ENCODE peak calls at places on chromosomes 3 and 15, in four cellular contexts. One of them, this sample, is unnamed.

GRCh38 chr3:9690451-9691450 is 12.9 kb upstream of the CPNE9 start:
- DNase-seq in HepG2: no peak
- DNase-seq in GM12878: peak; percentile 28
- DNase-seq in H1: no peak
- DNase-seq in this sample: no peak

GRCh38 chr15:55899537-55899936 is 93.9 kb downstream of the NEDD4 start:
- DNase-seq in HepG2: no peak
- DNase-seq in GM12878: no peak
- DNase-seq in H1: no peak
- DNase-seq in this sample: no peak

GRCh38 chr15:40343512-40343911 is 2.8 kb upstream of the CCDC9B start:
- DNase-seq in HepG2: peak; percentile 52
- DNase-seq in GM12878: no peak
- DNase-seq in H1: no peak
- DNase-seq in this sample: no peak

GRCh38 chr15:64985382-64986033 is 4.2 kb downstream of the SPG21 start:
- DNase-seq in HepG2: peak; percentile 64
- DNase-seq in GM12878: no peak
- DNase-seq in H1: no peak
- DNase-seq in this sample: no peak

GRCh38 chr15:40770147-40770721 is 454 bp downstream of the C15orf62 start:
- DNase-seq in HepG2: no peak
- DNase-seq in GM12878: no peak
- DNase-seq in H1: no peak
- DNase-seq in this sample: no peak

GRCh38 chr3:196357905-196358304 is 19.7 kb upstream of the TM4SF19 start:
- DNase-seq in HepG2: no peak
- DNase-seq in GM12878: no peak
- DNase-seq in H1: no peak
- DNase-seq in this sample: no peak

GRCh38 chr3:132407025-132407424 is 10.3 kb upstream of the DNAJC13 start:
- DNase-seq in HepG2: no peak
- DNase-seq in GM12878: no peak
- DNase-seq in H1: no peak
- DNase-seq in this sample: no peak

GRCh38 chr3:187944391-187945179 is 199.3 kb upstream of the BCL6 start:
- DNase-seq in HepG2: no peak
- DNase-seq in GM12878: no peak
- DNase-seq in H1: no peak
- DNase-seq in this sample: no peak

GRCh38 chr3:55742027-55742710 is 255.1 kb upstream of the WNT5A start:
- DNase-seq in HepG2: no peak
- DNase-seq in GM12878: no peak
- DNase-seq in H1: no peak
- DNase-seq in this sample: no peak

GRCh38 chr3:67854663-67855062 is 200.3 kb upstream of the SUCLG2 start:
- DNase-seq in HepG2: peak; percentile 3
- DNase-seq in GM12878: no peak
- DNase-seq in H1: no peak
- DNase-seq in this sample: no peak

GRCh38 chr3:51538115-51538458 is 432 bp upstream of the RAD54L2 start:
- DNase-seq in HepG2: no peak
- DNase-seq in GM12878: no peak
- DNase-seq in H1: no peak
- DNase-seq in this sample: no peak

GRCh38 chr3:126016616-126017015 is 47.6 kb downstream of the ROPN1B start:
- DNase-seq in HepG2: no peak
- DNase-seq in GM12878: no peak
- DNase-seq in H1: no peak
- DNase-seq in this sample: no peak

GRCh38 chr3:79086514-79086913 is 681.3 kb downstream of the ROBO1 start:
- DNase-seq in HepG2: peak; percentile 53
- DNase-seq in GM12878: no peak
- DNase-seq in H1: peak; percentile 5
- DNase-seq in this sample: peak; percentile 55

GRCh38 chr3:32238816-32239637 is 547 bp downstream of the CMTM8 start:
- DNase-seq in HepG2: no peak
- DNase-seq in GM12878: no peak
- DNase-seq in H1: no peak
- DNase-seq in this sample: no peak

GRCh38 chr3:58608648-58609047 is 31.5 kb upstream of the FAM107A start:
- DNase-seq in HepG2: no peak
- DNase-seq in GM12878: no peak
- DNase-seq in H1: no peak
- DNase-seq in this sample: no peak

GRCh38 chr15:56733131-56734012 is at the start of gene ZNF280D:
- DNase-seq in HepG2: peak; percentile 57
- DNase-seq in GM12878: no peak
- DNase-seq in H1: no peak
- DNase-seq in this sample: no peak

GRCh38 chr15:87619161-87619960 is 637.2 kb downstream of the NTRK3 start:
- DNase-seq in HepG2: no peak
- DNase-seq in GM12878: no peak
- DNase-seq in H1: no peak
- DNase-seq in this sample: no peak

GRCh38 chr3:26763723-26764122 is 141.2 kb downstream of the LRRC3B start:
- DNase-seq in HepG2: no peak
- DNase-seq in GM12878: no peak
- DNase-seq in H1: no peak
- DNase-seq in this sample: no peak

GRCh38 chr3:127038923-127039581 is 56.1 kb downstream of the PLXNA1 start:
- DNase-seq in HepG2: no peak
- DNase-seq in GM12878: no peak
- DNase-seq in H1: no peak
- DNase-seq in this sample: no peak

GRCh38 chr3:155745795-155746550 is 1.1 kb upstream of the PLCH1 start:
- DNase-seq in HepG2: peak; percentile 37
- DNase-seq in GM12878: no peak
- DNase-seq in H1: peak; percentile 49
- DNase-seq in this sample: no peak

GRCh38 chr3:24339266-24339825 is 155.3 kb downstream of the THRB start:
- DNase-seq in HepG2: no peak
- DNase-seq in GM12878: no peak
- DNase-seq in H1: no peak
- DNase-seq in this sample: no peak

DNA sequence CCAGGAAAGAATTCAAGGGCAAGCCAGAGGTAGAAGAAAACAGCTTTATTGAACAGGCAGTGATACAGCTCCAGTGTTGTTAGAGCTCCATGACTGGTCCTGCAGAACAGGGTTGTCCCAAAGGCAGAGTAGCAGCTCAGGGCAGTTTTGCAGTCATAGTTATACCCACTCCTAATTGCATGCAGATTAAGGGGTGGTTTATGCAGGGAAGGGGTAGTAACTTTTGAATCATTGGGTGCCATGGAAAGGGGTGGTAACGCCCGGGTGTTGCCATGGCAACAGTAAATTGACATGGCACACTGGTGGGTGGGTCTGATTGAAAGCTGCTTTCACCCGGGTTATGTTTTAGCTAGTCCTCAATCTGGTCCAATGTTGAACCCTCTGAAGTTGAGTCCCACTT is 9.7 kb upstream of the RAB6B start:
- DNase-seq in HepG2: no peak
- DNase-seq in GM12878: no peak
- DNase-seq in H1: no peak
- DNase-seq in this sample: no peak
- TF ChIP-seq SUZ12 in HepG2: no peak
- TF ChIP-seq SUZ12 in GM12878: no peak
- TF ChIP-seq SUZ12 in H1: no peak
- TF ChIP-seq SUZ12 in this sample: no peak

GRCh38 chr15:45116006-45116481 is 1.9 kb downstream of the DUOXA2 start:
- DNase-seq in HepG2: no peak
- DNase-seq in GM12878: no peak
- DNase-seq in H1: no peak
- DNase-seq in this sample: no peak
- H3K4me3 ChIP-seq in HepG2: no peak overlapping the region
- H3K4me3 ChIP-seq in GM12878: no peak overlapping the region
- H3K4me3 ChIP-seq in H1: no peak overlapping the region
- H3K4me3 ChIP-seq in this sample: no peak overlapping the region

GRCh38 chr15:89820651-89821611 is 6.3 kb upstream of the ANPEP start:
- DNase-seq in HepG2: no peak
- DNase-seq in GM12878: no peak
- DNase-seq in H1: no peak
- DNase-seq in this sample: no peak
- TF ChIP-seq SUZ12 in HepG2: no peak
- TF ChIP-seq SUZ12 in GM12878: no peak
- TF ChIP-seq SUZ12 in H1: no peak
- TF ChIP-seq SUZ12 in this sample: no peak

GRCh38 chr3:71468311-71469130 is 115.0 kb downstream of the FOXP1 start:
- DNase-seq in HepG2: no peak
- DNase-seq in GM12878: no peak
- DNase-seq in H1: peak; percentile 9
- DNase-seq in this sample: no peak

GRCh38 chr3:71464613-71465012 is 118.9 kb downstream of the FOXP1 start:
- DNase-seq in HepG2: no peak
- DNase-seq in GM12878: no peak
- DNase-seq in H1: no peak
- DNase-seq in this sample: no peak

GRCh38 chr3:71469131-71469430 is 114.4 kb downstream of the FOXP1 start:
- DNase-seq in HepG2: no peak
- DNase-seq in GM12878: no peak
- DNase-seq in H1: no peak
- DNase-seq in this sample: no peak

GRCh38 chr3:71465371-71466007 is 118.0 kb downstream of the FOXP1 start:
- DNase-seq in HepG2: no peak
- DNase-seq in GM12878: no peak
- DNase-seq in H1: no peak
- DNase-seq in this sample: no peak

GRCh38 chr3:71466483-71466882 is 117.0 kb downstream of the FOXP1 start:
- DNase-seq in HepG2: no peak
- DNase-seq in GM12878: no peak
- DNase-seq in H1: no peak
- DNase-seq in this sample: no peak
- H3K4me3 ChIP-seq in HepG2: no peak overlapping the region
- H3K4me3 ChIP-seq in GM12878: no peak overlapping the region
- H3K4me3 ChIP-seq in H1: no peak overlapping the region
- H3K4me3 ChIP-seq in this sample: no peak overlapping the region

DNA sequence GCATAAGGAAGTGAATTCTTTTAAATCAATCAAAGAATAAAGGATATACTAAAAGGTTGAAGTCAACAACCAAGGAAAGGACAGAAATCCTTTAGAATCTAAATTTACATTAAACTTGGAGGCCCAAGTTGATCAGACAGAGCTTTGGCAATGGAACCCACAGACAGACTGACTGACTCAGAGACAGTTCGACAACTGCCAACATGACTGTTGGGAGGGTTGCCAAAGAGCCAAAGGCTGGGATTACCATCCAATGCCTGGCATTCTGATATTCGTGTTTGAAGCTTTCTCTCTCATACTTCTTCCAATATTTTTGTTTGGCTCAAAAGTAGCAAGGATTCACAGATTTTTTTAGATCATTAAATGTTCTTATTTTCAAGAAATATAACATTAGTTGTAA is 406.1 kb downstream of the PLCL2 start:
- DNase-seq in HepG2: no peak
- DNase-seq in GM12878: no peak
- DNase-seq in H1: no peak
- DNase-seq in this sample: no peak
- TF ChIP-seq SUZ12 in HepG2: no peak
- TF ChIP-seq SUZ12 in GM12878: no peak
- TF ChIP-seq SUZ12 in H1: no peak
- TF ChIP-seq SUZ12 in this sample: no peak

This sample was measured in NT2/D1.